ENCODE peak calls at places on chromosomes 2 and 18, in seven cellular contexts. One of them, this sample, is unnamed.

GRCh38 chr2:1414121-1414520 is 858 bp downstream of the TPO start:
- DNase-seq in NCI-H774: no peak
- DNase-seq in dermis blood vessel endothelial cell: no peak
- DNase-seq in cerebellar cortex: no peak
- DNase-seq in fibroblast of the aortic adventitia: no peak
- DNase-seq in left colon: no peak
- DNase-seq in hepatocyte: no peak
- DNase-seq in this sample: no peak

GRCh38 chr2:214575030-214575949 is 164.4 kb downstream of the VWC2L start:
- DNase-seq in cerebellar cortex: peak; percentile 15
- DNase-seq in fibroblast of the aortic adventitia: no peak
- DNase-seq in left colon: no peak
- DNase-seq in dermis blood vessel endothelial cell: no peak
- DNase-seq in NCI-H774: peak; percentile 12
- DNase-seq in hepatocyte: no peak
- DNase-seq in this sample: no peak

GRCh38 chr18:596288-596881 is 403 bp upstream of the CLUL1 start:
- DNase-seq in NCI-H774: peak; percentile 65
- DNase-seq in dermis blood vessel endothelial cell: peak; percentile 21
- DNase-seq in hepatocyte: peak; percentile 86
- DNase-seq in fibroblast of the aortic adventitia: no peak
- DNase-seq in cerebellar cortex: peak; percentile 65
- DNase-seq in left colon: peak; percentile 57
- DNase-seq in this sample: peak; percentile 44

GRCh38 chr2:168025487-168026203 is 221.8 kb downstream of the STK39 start:
- DNase-seq in left colon: no peak
- DNase-seq in hepatocyte: no peak
- DNase-seq in fibroblast of the aortic adventitia: no peak
- DNase-seq in dermis blood vessel endothelial cell: no peak
- DNase-seq in cerebellar cortex: no peak
- DNase-seq in NCI-H774: no peak
- DNase-seq in this sample: no peak

GRCh38 chr2:52852006-52852405 is 915.6 kb upstream of the CHAC2 start:
- DNase-seq in fibroblast of the aortic adventitia: no peak
- DNase-seq in left colon: no peak
- DNase-seq in cerebellar cortex: no peak
- DNase-seq in dermis blood vessel endothelial cell: no peak
- DNase-seq in NCI-H774: no peak
- DNase-seq in hepatocyte: no peak
- DNase-seq in this sample: no peak

GRCh38 chr2:14514001-14514400 is 118.5 kb upstream of the LRATD1 start:
- DNase-seq in hepatocyte: no peak
- DNase-seq in fibroblast of the aortic adventitia: no peak
- DNase-seq in NCI-H774: no peak
- DNase-seq in left colon: no peak
- DNase-seq in cerebellar cortex: no peak
- DNase-seq in dermis blood vessel endothelial cell: no peak
- DNase-seq in this sample: no peak

GRCh38 chr2:73862987-73863386 is 29.8 kb upstream of the ACTG2 start:
- DNase-seq in left colon: no peak
- DNase-seq in dermis blood vessel endothelial cell: no peak
- DNase-seq in fibroblast of the aortic adventitia: no peak
- DNase-seq in cerebellar cortex: no peak
- DNase-seq in NCI-H774: no peak
- DNase-seq in hepatocyte: no peak
- DNase-seq in this sample: no peak

GRCh38 chr2:152644197-152644873 is 72.9 kb downstream of the PRPF40A start:
- DNase-seq in NCI-H774: no peak
- DNase-seq in hepatocyte: no peak
- DNase-seq in fibroblast of the aortic adventitia: no peak
- DNase-seq in dermis blood vessel endothelial cell: no peak
- DNase-seq in left colon: no peak
- DNase-seq in cerebellar cortex: no peak
- DNase-seq in this sample: no peak

GRCh38 chr2:96315400-96316071 is 9.6 kb upstream of the ITPRIPL1 start:
- DNase-seq in hepatocyte: no peak
- DNase-seq in dermis blood vessel endothelial cell: peak; percentile 60
- DNase-seq in left colon: no peak
- DNase-seq in fibroblast of the aortic adventitia: peak; percentile 78
- DNase-seq in NCI-H774: no peak
- DNase-seq in cerebellar cortex: no peak
- DNase-seq in this sample: no peak

GRCh38 chr2:239778042-239778811 is 246.9 kb downstream of the NDUFA10 start:
- DNase-seq in fibroblast of the aortic adventitia: no peak
- DNase-seq in dermis blood vessel endothelial cell: no peak
- DNase-seq in left colon: peak; percentile 22
- DNase-seq in cerebellar cortex: no peak
- DNase-seq in NCI-H774: no peak
- DNase-seq in hepatocyte: no peak
- DNase-seq in this sample: no peak

GRCh38 chr2:204625135-204625534 is 79.9 kb downstream of the PARD3B start:
- DNase-seq in left colon: no peak
- DNase-seq in dermis blood vessel endothelial cell: peak; percentile 42
- DNase-seq in cerebellar cortex: no peak
- DNase-seq in NCI-H774: no peak
- DNase-seq in fibroblast of the aortic adventitia: peak; percentile 14
- DNase-seq in hepatocyte: no peak
- DNase-seq in this sample: no peak

GRCh38 chr2:127145255-127145899 is 38.4 kb upstream of the BIN1 start:
- DNase-seq in dermis blood vessel endothelial cell: no peak
- DNase-seq in hepatocyte: no peak
- DNase-seq in left colon: no peak
- DNase-seq in NCI-H774: no peak
- DNase-seq in fibroblast of the aortic adventitia: peak; percentile 27
- DNase-seq in cerebellar cortex: no peak
- DNase-seq in this sample: no peak

GRCh38 chr18:40387130-40387821 is 1567.8 kb upstream of the PIK3C3 start:
- DNase-seq in hepatocyte: peak; percentile 13
- DNase-seq in left colon: no peak
- DNase-seq in fibroblast of the aortic adventitia: no peak
- DNase-seq in NCI-H774: no peak
- DNase-seq in cerebellar cortex: no peak
- DNase-seq in dermis blood vessel endothelial cell: no peak
- DNase-seq in this sample: no peak

GRCh38 chr2:127545796-127546195 is 10.3 kb downstream of the MYO7B start:
- DNase-seq in hepatocyte: no peak
- DNase-seq in dermis blood vessel endothelial cell: no peak
- DNase-seq in left colon: no peak
- DNase-seq in fibroblast of the aortic adventitia: no peak
- DNase-seq in cerebellar cortex: no peak
- DNase-seq in NCI-H774: no peak
- DNase-seq in this sample: no peak

GRCh38 chr2:37585982-37586621 is 85.3 kb downstream of the CDC42EP3 start:
- DNase-seq in fibroblast of the aortic adventitia: peak; percentile 95
- DNase-seq in NCI-H774: no peak
- DNase-seq in cerebellar cortex: no peak
- DNase-seq in left colon: peak; percentile 52
- DNase-seq in hepatocyte: peak; percentile 30
- DNase-seq in dermis blood vessel endothelial cell: peak; percentile 88
- DNase-seq in this sample: no peak

GRCh38 chr2:25989154-25989553 is 6.9 kb upstream of the KIF3C start:
- DNase-seq in fibroblast of the aortic adventitia: no peak
- DNase-seq in left colon: no peak
- DNase-seq in dermis blood vessel endothelial cell: no peak
- DNase-seq in cerebellar cortex: no peak
- DNase-seq in hepatocyte: no peak
- DNase-seq in NCI-H774: no peak
- DNase-seq in this sample: no peak

GRCh38 chr2:162232611-162233115 is 10.6 kb downstream of the FAP start:
- DNase-seq in dermis blood vessel endothelial cell: no peak
- DNase-seq in fibroblast of the aortic adventitia: no peak
- DNase-seq in NCI-H774: no peak
- DNase-seq in cerebellar cortex: no peak
- DNase-seq in hepatocyte: no peak
- DNase-seq in left colon: no peak
- DNase-seq in this sample: no peak

GRCh38 chr2:19580830-19581229 is 222.4 kb upstream of the OSR1 start:
- DNase-seq in left colon: no peak
- DNase-seq in cerebellar cortex: no peak
- DNase-seq in dermis blood vessel endothelial cell: no peak
- DNase-seq in NCI-H774: no peak
- DNase-seq in hepatocyte: peak; percentile 28
- DNase-seq in fibroblast of the aortic adventitia: no peak
- DNase-seq in this sample: no peak

GRCh38 chr18:42534313-42534712 is 579.3 kb downstream of the PIK3C3 start:
- DNase-seq in dermis blood vessel endothelial cell: no peak
- DNase-seq in NCI-H774: no peak
- DNase-seq in left colon: no peak
- DNase-seq in cerebellar cortex: no peak
- DNase-seq in fibroblast of the aortic adventitia: no peak
- DNase-seq in hepatocyte: no peak
- DNase-seq in this sample: no peak

GRCh38 chr2:63983986-63984605 is 35.1 kb downstream of the VPS54 start:
- DNase-seq in left colon: no peak
- DNase-seq in dermis blood vessel endothelial cell: peak; percentile 2
- DNase-seq in hepatocyte: no peak
- DNase-seq in NCI-H774: no peak
- DNase-seq in cerebellar cortex: no peak
- DNase-seq in fibroblast of the aortic adventitia: no peak
- DNase-seq in this sample: peak; percentile 4

GRCh38 chr2:95344208-95344570 is 47.0 kb downstream of the KCNIP3 start:
- DNase-seq in fibroblast of the aortic adventitia: no peak
- DNase-seq in left colon: no peak
- DNase-seq in dermis blood vessel endothelial cell: no peak
- DNase-seq in hepatocyte: no peak
- DNase-seq in NCI-H774: no peak
- DNase-seq in cerebellar cortex: no peak
- DNase-seq in this sample: no peak

GRCh38 chr18:63730788-63731187 is 28.0 kb downstream of the SERPINB11 start:
- DNase-seq in hepatocyte: peak; percentile 64
- DNase-seq in NCI-H774: no peak
- DNase-seq in fibroblast of the aortic adventitia: peak; percentile 47
- DNase-seq in dermis blood vessel endothelial cell: no peak
- DNase-seq in cerebellar cortex: no peak
- DNase-seq in left colon: no peak
- DNase-seq in this sample: no peak

GRCh38 chr2:39265315-39265714 is 21.5 kb upstream of the CDKL4 start:
- DNase-seq in left colon: no peak
- DNase-seq in cerebellar cortex: no peak
- DNase-seq in hepatocyte: no peak
- DNase-seq in fibroblast of the aortic adventitia: no peak
- DNase-seq in dermis blood vessel endothelial cell: no peak
- DNase-seq in NCI-H774: peak; percentile 48
- DNase-seq in this sample: peak; percentile 21

GRCh38 chr2:70820499-70820898 is at the start of gene CLEC4F:
- DNase-seq in left colon: no peak
- DNase-seq in NCI-H774: no peak
- DNase-seq in cerebellar cortex: no peak
- DNase-seq in hepatocyte: no peak
- DNase-seq in fibroblast of the aortic adventitia: no peak
- DNase-seq in dermis blood vessel endothelial cell: no peak
- DNase-seq in this sample: no peak

GRCh38 chr2:4693266-4693665 is 989.9 kb downstream of the DCDC2C start:
- DNase-seq in cerebellar cortex: no peak
- DNase-seq in dermis blood vessel endothelial cell: no peak
- DNase-seq in NCI-H774: no peak
- DNase-seq in hepatocyte: no peak
- DNase-seq in fibroblast of the aortic adventitia: no peak
- DNase-seq in left colon: no peak
- DNase-seq in this sample: no peak

GRCh38 chr18:7982216-7982615 is 415.1 kb downstream of the PTPRM start:
- DNase-seq in fibroblast of the aortic adventitia: no peak
- DNase-seq in dermis blood vessel endothelial cell: no peak
- DNase-seq in NCI-H774: no peak
- DNase-seq in hepatocyte: no peak
- DNase-seq in cerebellar cortex: no peak
- DNase-seq in left colon: no peak
- DNase-seq in this sample: no peak